ENCODE peak calls at places on chromosomes 2 and 18, in ten cellular contexts. W, S, C, P, V, T, E, N, X and L are unnamed samples.

GRCh38 chr2:241207641-241208040 is 19.2 kb downstream of the ANO7 start:
- DNase-seq in W (no peak), S (no peak), C (no peak), P (no peak), V (no peak), T (no peak), E (no peak), N (no peak), X (no peak), L (no peak)

GRCh38 chr2:236038096-236038495 is 130.1 kb downstream of the GBX2 start:
- DNase-seq in W (no peak), S (no peak), C (no peak), P (no peak), V (no peak), T (no peak), E (no peak), N (no peak), X (no peak), L (no peak)

GRCh38 chr2:171272039-171272438 is 111.3 kb upstream of the TLK1 start:
- DNase-seq in W (no peak), S (peak; percentile 98), C (peak; percentile 93), P (peak; percentile 84), V (no peak), T (peak; percentile 65), E (no peak), N (peak; percentile 84), X (peak; percentile 86), L (peak; percentile 97)

GRCh38 chr2:29530281-29530680 is 391.1 kb downstream of the ALK start:
- DNase-seq in W (no peak), S (no peak), C (peak; percentile 4), P (no peak), V (no peak), T (no peak), E (no peak), N (no peak), X (no peak), L (peak; percentile 45)

GRCh38 chr2:188808921-188809320 is 165.3 kb upstream of the COL3A1 start:
- DNase-seq in W (no peak), S (peak; percentile 5), C (peak; percentile 88), P (peak; percentile 43), V (no peak), T (no peak), E (no peak), N (no peak), X (peak; percentile 31), L (peak; percentile 91)

GRCh38 chr2:24566209-24566608 is 75.2 kb downstream of the NCOA1 start:
- DNase-seq in W (no peak), S (no peak), C (no peak), P (no peak), V (no peak), T (no peak), E (no peak), N (no peak), X (no peak), L (no peak)

GRCh38 chr18:45838302-45839070 is 13.0 kb downstream of the SIGLEC15 start:
- DNase-seq in W (peak; percentile 84), S (no peak), C (no peak), P (no peak), V (no peak), T (no peak), E (no peak), N (no peak), X (no peak), L (no peak)

GRCh38 chr18:51250006-51250405 is 52.5 kb upstream of the MEX3C start:
- DNase-seq in W (no peak), S (no peak), C (no peak), P (no peak), V (no peak), T (no peak), E (no peak), N (no peak), X (no peak), L (no peak)

GRCh38 chr2:881204-881918 is 69.3 kb upstream of the SNTG2 start:
- DNase-seq in W (no peak), S (no peak), C (no peak), P (no peak), V (no peak), T (no peak), E (no peak), N (no peak), X (no peak), L (no peak)

GRCh38 chr2:238657132-238658053 is 190.5 kb upstream of the TWIST2 start:
- DNase-seq in W (no peak), S (no peak), C (no peak), P (peak; percentile 94), V (no peak), T (no peak), E (no peak), N (peak; percentile 25), X (peak; percentile 22), L (peak; percentile 54)

GRCh38 chr2:198314559-198315153 is 510.3 kb downstream of the PLCL1 start:
- DNase-seq in W (no peak), S (peak; percentile 49), C (peak; percentile 65), P (no peak), V (no peak), T (peak; percentile 31), E (peak; percentile 60), N (peak; percentile 49), X (peak; percentile 84), L (peak; percentile 77)

GRCh38 chr2:86793752-86794151 is 3.0 kb upstream of the CD8A start:
- DNase-seq in W (no peak), S (no peak), C (no peak), P (no peak), V (no peak), T (no peak), E (peak; percentile 64), N (no peak), X (no peak), L (no peak)

GRCh38 chr18:57287766-57288165 is 64.6 kb upstream of the ST8SIA3 start:
- DNase-seq in W (no peak), S (no peak), C (no peak), P (no peak), V (no peak), T (no peak), E (no peak), N (no peak), X (no peak), L (no peak)

GRCh38 chr2:237441605-237442004 is 27.6 kb upstream of the COL6A3 start:
- DNase-seq in W (no peak), S (no peak), C (peak; percentile 89), P (no peak), V (no peak), T (no peak), E (no peak), N (peak; percentile 50), X (peak; percentile 74), L (peak; percentile 83)

GRCh38 chr2:183564726-183565125 is 440.5 kb downstream of the NUP35 start:
- DNase-seq in W (no peak), S (peak; percentile 3), C (no peak), P (no peak), V (no peak), T (no peak), E (no peak), N (no peak), X (no peak), L (no peak)

GRCh38 chr2:219681301-219682290 is 54.2 kb downstream of the SLC4A3 start:
- DNase-seq in W (no peak), S (peak; percentile 42), C (peak; percentile 44), P (no peak), V (no peak), T (no peak), E (no peak), N (no peak), X (peak; percentile 20), L (peak; percentile 87)
- TF ChIP-seq CTCF in W (no peak), S (no peak), C (no peak), P (no peak), V (no peak), T (no peak), E (no peak), N (no peak), X (no peak), L (no peak)

GRCh38 chr18:63579643-63580042 is 7.5 kb upstream of the SERPINB13 start:
- DNase-seq in W (no peak), S (no peak), C (no peak), P (no peak), V (no peak), T (no peak), E (no peak), N (no peak), X (no peak), L (no peak)
- H3K4me3 ChIP-seq in W (no peak overlapping the region), S (no peak overlapping the region), C (no peak overlapping the region), P (no peak overlapping the region), V (no peak overlapping the region), T (no peak overlapping the region), E (no peak overlapping the region), N (no peak overlapping the region), X (no peak overlapping the region), L (no peak overlapping the region)

DNA sequence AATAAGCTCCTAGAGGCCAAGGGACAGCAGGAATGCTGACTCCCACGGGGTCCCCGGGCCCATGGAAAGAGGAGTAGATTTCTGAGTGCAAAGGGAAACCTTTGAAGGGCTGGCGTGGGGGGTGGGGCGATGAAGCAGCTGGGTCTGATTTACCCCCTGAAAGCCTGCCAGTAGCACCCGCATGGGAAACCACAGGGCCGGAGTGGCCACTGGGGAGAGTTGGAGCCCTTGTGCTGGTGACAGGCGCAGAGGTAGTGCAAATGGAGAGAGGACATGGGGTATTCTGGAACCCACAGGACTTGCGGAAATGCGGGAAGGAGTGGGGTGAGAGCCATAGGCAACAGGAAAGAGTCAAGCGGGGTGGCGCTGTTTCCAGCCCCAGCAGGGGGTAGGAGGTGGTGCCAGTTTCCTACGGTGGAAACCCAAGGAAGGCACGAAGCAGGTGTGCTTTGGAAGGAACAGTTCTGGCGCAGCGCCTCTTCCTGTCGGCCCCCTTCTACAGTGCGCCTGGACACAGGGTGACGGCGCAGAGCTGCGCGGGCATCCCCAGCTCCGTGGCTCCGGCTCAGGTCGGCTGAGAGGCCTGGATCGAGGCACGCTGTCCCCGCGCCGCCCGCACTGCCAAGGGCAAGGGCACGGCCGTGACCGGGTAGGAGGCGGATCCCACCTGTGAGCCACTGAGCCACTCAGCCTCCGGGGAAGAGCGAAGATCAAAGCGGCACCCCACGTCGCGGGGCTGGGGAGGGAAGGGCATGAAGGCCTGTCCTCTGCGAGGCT is 149.0 kb upstream of the GLI2 start:
- DNase-seq in W (peak; percentile 81), S (no peak), C (no peak), P (no peak), V (no peak), T (no peak), E (no peak), N (no peak), X (no peak), L (no peak)
- TF ChIP-seq CTCF in W (no peak), S (no peak), C (no peak), P (no peak), V (no peak), T (no peak), E (no peak), N (no peak), X (no peak), L (no peak)

DNA sequence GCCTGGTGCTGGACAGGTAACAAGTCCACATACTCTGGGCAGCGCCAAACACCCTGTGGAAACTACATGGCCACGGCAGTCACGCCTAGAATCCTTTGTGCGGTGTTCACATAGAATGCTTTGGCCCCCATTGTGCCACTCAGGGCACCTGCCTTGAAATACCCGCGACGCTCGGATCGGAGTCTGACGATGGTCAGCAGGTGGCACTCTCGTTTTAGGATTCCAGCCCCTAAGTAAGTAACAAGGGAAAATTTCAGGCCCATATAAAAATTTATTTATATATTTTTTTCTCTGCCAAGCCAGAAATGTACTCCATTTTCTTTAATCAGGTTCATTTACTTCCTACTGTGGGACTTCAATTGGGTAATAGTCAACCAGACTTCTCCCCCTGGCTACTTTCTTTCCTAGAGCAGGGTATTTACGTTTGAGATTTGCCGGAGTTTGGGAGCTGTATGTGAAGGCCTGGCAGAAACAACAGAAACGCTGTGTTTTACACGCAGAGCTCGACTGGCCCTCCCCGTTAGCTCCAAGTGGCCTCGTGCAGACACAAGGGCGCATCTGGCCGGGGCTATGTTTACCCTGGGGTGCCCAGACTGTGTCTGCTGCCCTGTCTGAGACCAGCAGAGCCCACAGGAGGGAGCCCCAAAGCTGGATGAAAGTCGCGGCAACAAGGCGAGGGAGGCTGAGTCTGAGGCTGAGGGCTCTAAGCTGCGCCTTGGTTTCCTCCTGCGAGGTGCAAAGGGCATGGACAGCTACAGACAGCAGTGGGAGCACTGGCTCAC is 41.6 kb downstream of the LRRC30 start:
- DNase-seq in W (peak; percentile 81), S (peak; percentile 56), C (peak; percentile 61), P (no peak), V (peak; percentile 37), T (peak; percentile 69), E (peak; percentile 77), N (peak; percentile 32), X (peak; percentile 93), L (peak; percentile 65)
- H3K4me3 ChIP-seq in W (no peak overlapping the region), S (no peak overlapping the region), C (no peak overlapping the region), P (no peak overlapping the region), V (no peak overlapping the region), T (no peak overlapping the region), E (peak overlapping the region; percentile 55), N (no peak overlapping the region), X (peak overlapping the region; percentile 6), L (no peak overlapping the region)